ENCODE peak calls at places on chromosomes 12 and 14, in four cellular contexts. J, G, N and R are unnamed samples.

GRCh38 chr14:51053157-51053556 is 41.7 kb downstream of the TRIM9 start:
- DNase-seq in J (no peak), G (no peak), N (no peak), R (no peak)

GRCh38 chr14:31949709-31950108 is 127.4 kb upstream of the ARHGAP5 start:
- DNase-seq in J (no peak), G (no peak), N (no peak), R (no peak)

GRCh38 chr12:122790393-122791075 is 16.2 kb downstream of the CCDC62 start:
- DNase-seq in J (no peak), G (no peak), N (no peak), R (peak; percentile 44)

GRCh38 chr12:105574056-105574715 is 243.7 kb downstream of the C12orf75 start:
- DNase-seq in J (no peak), G (no peak), N (no peak), R (no peak)

GRCh38 chr12:49559011-49559675 is 8.8 kb downstream of the MCRS1 start:
- DNase-seq in J (no peak), G (no peak), N (no peak), R (no peak)

GRCh38 chr14:75402867-75403413 is 24.9 kb upstream of the JDP2 start:
- DNase-seq in J (no peak), G (no peak), N (no peak), R (no peak)

GRCh38 chr12:95733156-95733825 is 57.3 kb downstream of the NTN4 start:
- DNase-seq in J (no peak), G (no peak), N (no peak), R (peak; percentile 66)

GRCh38 chr12:20142956-20143355 is 225.4 kb upstream of the PDE3A start:
- DNase-seq in J (no peak), G (no peak), N (no peak), R (no peak)

GRCh38 chr12:51348116-51348515 is 1.6 kb upstream of the CELA1 start:
- DNase-seq in J (no peak), G (peak; percentile 42), N (no peak), R (no peak)

GRCh38 chr12:114726092-114726710 is 42.2 kb upstream of the TBX3 start:
- DNase-seq in J (no peak), G (no peak), N (no peak), R (no peak)

GRCh38 chr12:79691299-79692248 is 810 bp upstream of the PAWR start:
- DNase-seq in J (peak; percentile 69), G (peak; percentile 36), N (no peak), R (no peak)

GRCh38 chr12:116697305-116698130 is 40.4 kb downstream of the SPRING1 start:
- DNase-seq in J (no peak), G (peak; percentile 75), N (no peak), R (peak; percentile 64)

GRCh38 chr12:39905152-39905551 is 200.7 kb downstream of the SLC2A13 start:
- DNase-seq in J (no peak), G (no peak), N (no peak), R (no peak)

GRCh38 chr14:86774916-86775315 is 1218.1 kb downstream of the GALC start:
- DNase-seq in J (no peak), G (no peak), N (no peak), R (no peak)

GRCh38 chr14:52494444-52494843 is 57.9 kb downstream of the TXNDC16 start:
- DNase-seq in J (no peak), G (no peak), N (no peak), R (no peak)

GRCh38 chr12:65918057-65918456 is 93.8 kb downstream of the HMGA2 start:
- DNase-seq in J (no peak), G (no peak), N (no peak), R (no peak)

GRCh38 chr14:104882325-104882973 is 17.4 kb downstream of the CEP170B start:
- DNase-seq in J (no peak), G (peak; percentile 66), N (no peak), R (peak; percentile 16)

DNA sequence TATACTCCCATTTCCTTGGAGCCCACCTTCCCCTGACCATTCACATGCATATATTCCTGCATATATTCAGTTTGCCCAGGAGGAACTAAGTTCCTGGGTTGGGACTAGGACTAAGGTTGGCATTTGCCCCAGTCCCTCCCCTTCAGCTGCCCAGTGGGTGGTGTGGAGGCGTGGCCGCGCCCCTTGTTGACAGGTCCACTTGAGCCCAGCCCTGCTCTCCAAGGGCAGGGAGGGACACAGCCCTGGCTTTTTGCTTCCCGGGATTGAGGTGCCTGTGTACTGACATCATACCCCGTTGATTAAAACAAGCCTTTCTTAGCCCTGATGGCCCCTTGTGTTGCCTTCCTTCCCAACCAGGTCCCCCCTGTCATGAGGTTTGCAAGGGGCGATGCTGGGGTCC is 7.3 kb downstream of the ERBB3 start:
- DNase-seq in J (no peak), G (no peak), N (no peak), R (no peak)
- H3K36me3 ChIP-seq in J (no peaks in the 10 kb centered on the region), G (peaks cover 19% of the 10 kb centered on the region), N (no peaks in the 10 kb centered on the region), R (no peaks in the 10 kb centered on the region)

GRCh38 chr14:68146812-68147211 is 327.2 kb downstream of the RAD51B start:
- DNase-seq in J (no peak), G (no peak), N (no peak), R (no peak)

GRCh38 chr14:68148763-68149162 is 329.2 kb downstream of the RAD51B start:
- DNase-seq in J (no peak), G (no peak), N (no peak), R (no peak)

GRCh38 chr14:68145539-68145938 is 326.0 kb downstream of the RAD51B start:
- DNase-seq in J (no peak), G (no peak), N (no peak), R (no peak)

GRCh38 chr14:68148276-68148675 is 328.7 kb downstream of the RAD51B start:
- DNase-seq in J (no peak), G (no peak), N (no peak), R (no peak)

GRCh38 chr14:68147331-68147730 is 327.8 kb downstream of the RAD51B start:
- DNase-seq in J (no peak), G (no peak), N (no peak), R (no peak)
- H3K4me3 ChIP-seq in J (no peak overlapping the region), G (no peak overlapping the region), N (no peak overlapping the region), R (no peak overlapping the region)

GRCh38 chr12:47785036-47785886 is 12.2 kb downstream of the SLC48A1 start:
- DNase-seq in J (no peak), G (no peak), N (no peak), R (no peak)

GRCh38 chr12:47782372-47782770 is 9.3 kb downstream of the SLC48A1 start:
- DNase-seq in J (no peak), G (no peak), N (no peak), R (no peak)

GRCh38 chr12:47785887-47786661 is 13.0 kb downstream of the SLC48A1 start:
- DNase-seq in J (no peak), G (no peak), N (no peak), R (no peak)

GRCh38 chr12:47783024-47783755 is 10.2 kb downstream of the SLC48A1 start:
- DNase-seq in J (no peak), G (no peak), N (no peak), R (no peak)

DNA sequence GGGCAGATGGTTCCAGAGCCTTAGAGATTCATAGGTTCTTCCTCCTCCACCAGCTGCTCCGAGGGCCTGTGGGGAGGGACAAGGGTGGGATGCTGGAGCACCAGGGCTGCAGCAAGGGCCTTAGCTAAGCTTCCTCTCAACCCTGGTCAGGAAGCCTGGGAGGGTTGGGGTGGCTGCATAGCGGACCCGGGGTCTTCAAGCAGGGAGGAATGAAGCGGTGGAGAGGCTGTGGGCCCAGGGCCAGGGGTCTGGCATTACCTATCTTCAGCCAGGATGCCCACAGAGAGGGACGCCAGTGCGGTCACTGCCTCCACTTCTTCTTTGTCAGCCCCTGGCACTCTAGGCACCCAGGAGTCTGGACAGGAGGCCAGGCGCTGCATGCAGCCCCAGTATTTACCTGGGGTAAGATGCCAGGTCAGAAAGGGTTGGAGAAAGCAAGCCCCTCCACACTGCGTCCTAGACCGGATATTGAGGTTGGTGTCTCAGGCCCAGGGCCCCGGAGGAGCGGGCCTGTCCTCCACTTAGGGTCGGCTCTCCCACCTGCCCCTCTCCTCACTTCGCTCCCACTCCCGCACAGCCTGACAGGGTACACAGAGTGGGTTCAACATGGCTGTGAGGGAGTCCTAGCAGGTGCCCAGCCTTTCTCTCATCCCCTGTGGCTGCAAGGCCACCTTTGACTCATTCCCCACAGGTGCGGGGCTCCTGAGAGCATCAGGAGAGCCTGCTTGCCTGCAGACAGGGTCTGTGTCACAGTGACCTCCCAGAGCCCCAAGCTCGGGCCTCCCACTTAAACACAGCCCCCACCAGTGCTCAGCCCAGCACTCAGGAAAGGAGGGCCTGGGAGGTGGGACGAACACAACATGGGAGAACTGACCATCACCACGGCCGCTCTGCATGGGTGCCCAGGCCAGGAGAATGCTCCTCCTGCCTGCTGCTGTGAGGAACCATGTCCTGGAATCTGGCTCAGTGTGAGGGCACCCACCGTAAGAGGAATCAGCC is 11.1 kb downstream of the SLC48A1 start:
- DNase-seq in J (no peak), G (no peak), N (no peak), R (no peak)
- H3K36me3 ChIP-seq in J (peaks cover 7% of the 10 kb centered on the region), G (peaks cover 5% of the 10 kb centered on the region), N (peaks cover 49% of the 10 kb centered on the region), R (peaks cover 59% of the 10 kb centered on the region)

DNA sequence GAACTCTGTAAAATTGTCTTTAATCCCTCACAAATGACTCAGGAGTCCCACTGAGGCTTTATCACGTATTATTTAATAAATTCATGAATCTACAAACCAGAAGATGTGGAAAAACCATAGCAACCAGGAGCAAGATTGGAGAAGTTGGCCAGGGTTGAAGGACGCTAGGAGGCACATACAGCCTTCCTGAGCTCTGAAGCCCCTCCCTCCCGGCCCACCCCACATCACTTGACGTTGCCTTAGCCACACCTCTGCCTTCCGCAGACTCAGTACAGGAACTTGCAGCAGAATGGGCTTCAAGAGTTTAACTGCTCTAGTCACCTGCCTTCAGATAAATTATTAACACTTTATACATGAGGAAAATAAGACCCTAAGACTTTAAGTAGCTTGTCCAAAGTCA is 33.9 kb downstream of the SLC35F4 start:
- DNase-seq in J (no peak), G (no peak), N (no peak), R (no peak)
- H3K4me3 ChIP-seq in J (no peak overlapping the region), G (no peak overlapping the region), N (no peak overlapping the region), R (no peak overlapping the region)

DNA sequence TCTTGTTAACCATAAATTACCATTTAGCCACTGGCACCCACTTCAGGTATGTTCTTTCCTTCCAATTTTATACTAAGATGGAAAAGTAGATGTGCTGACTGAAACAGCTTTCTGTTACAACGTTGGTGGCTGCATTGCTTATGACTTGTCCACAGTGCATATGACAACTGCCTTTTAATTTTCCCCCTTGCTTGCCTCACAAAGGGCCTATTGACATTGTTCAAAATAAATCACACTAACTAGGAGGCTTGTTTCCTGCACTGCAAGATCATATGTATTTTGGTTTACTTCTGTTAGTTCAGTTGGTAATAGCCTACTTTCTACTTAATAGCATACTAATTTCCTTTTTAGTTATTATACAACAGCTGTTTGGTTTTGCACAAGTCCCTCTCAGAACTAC is 55.4 kb downstream of the SCAF11 start:
- DNase-seq in J (no peak), G (no peak), N (no peak), R (no peak)
- H3K36me3 ChIP-seq in J (peaks cover 29% of the 10 kb centered on the region), G (no peaks in the 10 kb centered on the region), N (no peaks in the 10 kb centered on the region), R (peaks cover 21% of the 10 kb centered on the region)

GRCh38 chr12:211639-212382 is 2.1 kb downstream of the SLC6A12 start:
- DNase-seq in J (no peak), G (no peak), N (no peak), R (no peak)

GRCh38 chr12:211142-211465 is 2.9 kb downstream of the SLC6A12 start:
- DNase-seq in J (no peak), G (no peak), N (no peak), R (no peak)

GRCh38 chr12:213527-213932 is 427 bp downstream of the SLC6A12 start:
- DNase-seq in J (no peak), G (no peak), N (no peak), R (no peak)

GRCh38 chr12:212799-213526 is 994 bp downstream of the SLC6A12 start:
- DNase-seq in J (no peak), G (no peak), N (no peak), R (no peak)

GRCh38 chr12:212383-212798 is 1.6 kb downstream of the SLC6A12 start:
- DNase-seq in J (no peak), G (no peak), N (no peak), R (no peak)
- H3K4me3 ChIP-seq in J (no peak overlapping the region), G (no peak overlapping the region), N (peak overlapping the region; percentile 21), R (no peak overlapping the region)